ENCODE peak calls at places on chromosomes 5 and 9, in six cellular contexts. R, X, L, F, J and C are unnamed samples.

GRCh38 chr9:114805670-114806551 is at the start of gene TNFSF15:
- DNase-seq in R (no peak), X (peak), L (peak), F (peak), J (peak), C (peak)

GRCh38 chr5:32311404-32312193 is 1.1 kb downstream of the MTMR12 start:
- DNase-seq in R (no peak), X (no peak), L (no peak), F (no peak), J (no peak), C (no peak)

GRCh38 chr5:91061946-91062586 is 321.1 kb downstream of the ARRDC3 start:
- DNase-seq in R (no peak), X (no peak), L (no peak), F (no peak), J (no peak), C (no peak)

GRCh38 chr5:149114403-149115312 is 26.6 kb upstream of the ABLIM3 start:
- DNase-seq in R (peak), X (peak), L (peak), F (no peak), J (peak), C (peak)

GRCh38 chr9:131885144-131885609 is 145.3 kb upstream of the RAPGEF1 start:
- DNase-seq in R (no peak), X (no peak), L (no peak), F (no peak), J (no peak), C (no peak)

GRCh38 chr9:114291064-114291474 is 31.8 kb upstream of the ORM1 start:
- DNase-seq in R (peak), X (peak), L (peak), F (peak), J (peak), C (peak)

GRCh38 chr9:31588010-31588409 is 796.4 kb upstream of the ACO1 start:
- DNase-seq in R (no peak), X (no peak), L (no peak), F (no peak), J (no peak), C (no peak)

GRCh38 chr9:38062498-38063362 is 6.3 kb downstream of the SHB start:
- DNase-seq in R (no peak), X (no peak), L (peak), F (peak), J (peak), C (no peak)

GRCh38 chr5:43514471-43514815 is 505 bp downstream of the C5orf34 start:
- DNase-seq in R (no peak), X (no peak), L (peak), F (no peak), J (peak), C (no peak)

DNA sequence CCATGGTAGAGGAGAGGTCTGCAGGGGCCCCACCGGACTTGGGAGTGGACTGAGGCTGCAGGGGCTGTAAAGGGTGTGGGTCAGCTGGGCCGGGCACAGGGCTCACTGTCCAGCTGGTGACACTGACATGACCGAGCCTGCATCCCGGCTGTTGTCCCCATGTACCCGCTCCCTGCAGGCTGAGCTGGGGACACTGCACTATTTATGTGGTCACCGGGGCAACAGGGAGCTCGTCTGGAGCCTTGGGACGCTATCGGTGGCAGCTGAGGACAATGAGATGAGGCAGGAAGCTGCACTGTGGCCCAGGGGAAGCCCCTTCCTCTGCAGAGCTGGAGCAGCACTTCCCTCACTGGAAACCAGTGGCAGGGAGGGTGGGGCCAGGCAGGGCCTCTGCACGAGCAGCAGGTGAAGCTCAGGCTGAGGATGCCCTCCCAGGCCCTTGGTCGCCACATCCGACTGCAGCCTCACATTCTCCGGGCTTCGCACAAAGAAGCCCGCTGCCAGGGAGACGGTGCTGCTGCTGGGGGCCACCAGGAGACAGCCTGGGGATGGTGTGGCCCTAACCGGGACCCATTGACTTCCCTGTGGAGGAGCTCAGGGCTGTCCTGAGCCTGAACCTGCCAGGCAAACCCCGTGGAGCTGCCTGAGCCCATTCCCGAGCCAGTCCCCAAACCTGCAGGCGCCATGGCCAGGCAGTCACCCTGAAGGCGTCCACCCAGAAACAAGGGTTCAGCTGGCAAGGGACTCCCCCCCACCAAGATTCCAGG is 26.4 kb downstream of the ZDHHC11B start:
- DNase-seq in R (no peak), X (peak), L (no peak), F (peak), J (no peak), C (peak)
- H3K9ac ChIP-seq in R (no peak), X (no peak), L (no peak), F (no peak), J (no peak), C (no peak)

DNA sequence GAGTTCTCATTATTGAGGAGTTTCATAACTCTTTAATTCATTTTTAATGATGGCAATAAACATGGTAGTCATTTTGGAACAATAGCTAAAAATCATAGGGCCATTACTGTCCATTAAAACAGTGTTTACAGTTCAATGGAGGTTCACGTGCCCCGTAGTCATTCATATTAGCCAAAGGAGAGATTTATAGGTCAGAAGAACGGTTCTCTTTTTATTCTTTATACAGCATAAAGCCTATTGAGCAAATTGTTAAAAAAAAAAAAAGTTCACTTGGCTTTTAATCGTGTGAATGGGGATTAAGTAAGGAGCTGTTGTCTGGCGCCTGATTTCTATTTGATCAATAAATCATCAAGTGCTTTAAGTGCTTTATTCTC is 69.1 kb upstream of the TBCA start:
- DNase-seq in R (no peak), X (no peak), L (no peak), F (no peak), J (no peak), C (no peak)
- TF ChIP-seq CTCF in R (no peak), X (no peak), L (no peak), F (no peak), J (no peak), C (no peak)

DNA sequence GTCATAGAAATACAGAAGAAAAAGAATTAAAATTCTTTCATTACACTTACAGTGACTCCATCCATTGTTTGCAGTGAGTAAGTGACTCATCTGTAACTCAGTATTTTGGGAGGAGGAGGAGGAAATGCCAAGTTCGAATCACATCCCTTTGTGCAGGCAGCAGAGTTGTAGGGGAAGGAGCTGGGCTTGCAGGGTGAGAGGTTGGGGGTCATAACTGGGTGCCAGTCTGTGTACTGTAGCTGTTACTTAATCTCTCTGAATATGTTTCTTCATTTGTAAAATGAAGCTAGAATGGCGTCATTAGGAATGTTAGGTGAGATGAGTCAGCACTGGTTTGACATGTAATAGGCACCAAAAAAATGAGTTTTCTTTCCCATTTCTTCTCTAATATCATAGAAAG is 235.7 kb upstream of the ADAMTSL1 start:
- DNase-seq in R (no peak), X (no peak), L (peak), F (no peak), J (peak), C (no peak)
- H3K9ac ChIP-seq in R (no peak), X (no peak), L (no peak), F (no peak), J (peak), C (no peak)

GRCh38 chr5:122081541-122081940 is 3.5 kb upstream of the LOX start:
- DNase-seq in R (no peak), X (no peak), L (no peak), F (no peak), J (no peak), C (no peak)
- TF ChIP-seq CTCF in R (no peak), X (no peak), L (no peak), F (no peak), J (no peak), C (no peak)

GRCh38 chr5:140213370-140213983 is 38.5 kb downstream of the CYSTM1 start:
- DNase-seq in R (no peak), X (no peak), L (no peak), F (no peak), J (no peak), C (no peak)
- H3K9ac ChIP-seq in R (no peak), X (no peak), L (no peak), F (no peak), J (no peak), C (no peak)